ENCODE peak calls at places on chromosomes 11 and 22, in five cellular contexts. T, V, D, N and W are unnamed samples.

GRCh38 chr11:34356576-34356917 is 1.3 kb downstream of the ABTB2 start:
- DNase-seq in N (peak; percentile 62), V (no peak), T (no peak), D (no peak), W (peak; percentile 88)

GRCh38 chr11:59802639-59803176 is 7.9 kb downstream of the MRPL16 start:
- DNase-seq in D (no peak), V (no peak), N (peak; percentile 58), T (no peak), W (no peak)

GRCh38 chr22:37999640-38000272 is 15.4 kb upstream of the SOX10 start:
- DNase-seq in T (no peak), D (no peak), V (no peak), N (no peak), W (no peak)

GRCh38 chr11:102494216-102494615 is 36.3 kb downstream of the MMP7 start:
- DNase-seq in T (peak; percentile 43), V (no peak), D (no peak), N (peak; percentile 89), W (no peak)

GRCh38 chr11:118623291-118623655 is 15.9 kb downstream of the PHLDB1 start:
- DNase-seq in N (peak; percentile 32), D (peak; percentile 56), T (no peak), V (no peak), W (no peak)

GRCh38 chr11:57511741-57512430 is 3.6 kb downstream of the SLC43A1 start:
- DNase-seq in N (no peak), D (no peak), T (no peak), V (no peak), W (no peak)

GRCh38 chr22:38125731-38126344 is 15.4 kb upstream of the BAIAP2L2 start:
- DNase-seq in D (no peak), T (no peak), V (no peak), N (no peak), W (no peak)

GRCh38 chr22:31162015-31162765 is 2.2 kb downstream of the RNF185 start:
- DNase-seq in T (no peak), V (no peak), D (no peak), N (no peak), W (no peak)

GRCh38 chr22:45239378-45240136 is 1.1 kb downstream of the KIAA0930 start:
- DNase-seq in N (no peak), V (no peak), D (no peak), T (no peak), W (no peak)

GRCh38 chr11:64766881-64767280 is 7.1 kb upstream of the PYGM start:
- DNase-seq in N (no peak), D (no peak), V (peak; percentile 78), T (no peak), W (no peak)

GRCh38 chr22:50722048-50722701 is 15.8 kb upstream of the ACR start:
- DNase-seq in N (no peak), V (peak; percentile 81), T (no peak), D (no peak), W (no peak)

GRCh38 chr11:130894322-130895025 is 21.8 kb downstream of the SNX19 start:
- DNase-seq in T (peak; percentile 75), D (peak; percentile 71), N (peak; percentile 66), V (no peak), W (no peak)

GRCh38 chr22:26887456-26887855 is 230.1 kb downstream of the MIAT start:
- DNase-seq in T (no peak), N (peak; percentile 47), D (no peak), V (no peak), W (peak; percentile 70)

GRCh38 chr22:23263651-23264555 is 83.6 kb downstream of the BCR start:
- DNase-seq in D (no peak), V (no peak), T (peak; percentile 59), N (no peak), W (no peak)

GRCh38 chr11:73245461-73245860 is 26.7 kb upstream of the P2RY6 start:
- DNase-seq in V (no peak), T (no peak), D (peak; percentile 1), N (no peak), W (no peak)

GRCh38 chr22:31625661-31626426 is 36.2 kb downstream of the PISD start:
- DNase-seq in T (peak; percentile 62), N (no peak), V (peak; percentile 87), D (peak; percentile 60), W (no peak)

GRCh38 chr11:132028380-132029240 is 658.2 kb downstream of the NTM start:
- DNase-seq in D (no peak), V (no peak), T (peak; percentile 28), N (peak; percentile 29), W (peak; percentile 17)

GRCh38 chr11:76628408-76628947 is 42.1 kb downstream of the LRRC32 start:
- DNase-seq in N (no peak), D (no peak), V (peak; percentile 44), T (no peak), W (no peak)

GRCh38 chr11:87589082-87589481 is 551.3 kb downstream of the TMEM135 start:
- DNase-seq in V (peak; percentile 6), D (no peak), T (no peak), N (no peak), W (no peak)

GRCh38 chr11:58067685-58068084 is 36.9 kb downstream of the OR6Q1 start:
- DNase-seq in N (no peak), V (no peak), D (no peak), T (no peak), W (peak; percentile 89)

GRCh38 chr11:65381721-65382035 is 768 bp downstream of the SLC25A45 start:
- DNase-seq in N (no peak), T (no peak), V (no peak), D (no peak), W (no peak)

GRCh38 chr11:44497995-44498394 is 67.5 kb upstream of the CD82 start:
- DNase-seq in T (no peak), D (no peak), N (no peak), V (no peak), W (no peak)

GRCh38 chr11:113341388-113342165 is 27.2 kb downstream of the TTC12 start:
- DNase-seq in T (no peak), V (peak; percentile 14), N (no peak), D (no peak), W (peak; percentile 45)

GRCh38 chr11:94325681-94326080 is 21.3 kb downstream of the IZUMO1R start:
- DNase-seq in N (peak; percentile 50), V (no peak), T (peak; percentile 31), D (no peak), W (no peak)

GRCh38 chr11:66680966-66681645 is 3.4 kb upstream of the RBM4B start:
- DNase-seq in V (no peak), N (no peak), D (no peak), T (no peak), W (no peak)

GRCh38 chr11:66676931-66677598 is 622 bp downstream of the RBM4B start:
- DNase-seq in V (no peak), T (no peak), N (no peak), D (no peak), W (no peak)

GRCh38 chr11:66674964-66675602 is 2.6 kb downstream of the RBM4B start:
- DNase-seq in V (no peak), N (no peak), D (no peak), T (no peak), W (no peak)

GRCh38 chr11:66676279-66676919 is 1.3 kb downstream of the RBM4B start:
- DNase-seq in N (no peak), D (no peak), T (no peak), V (no peak), W (no peak)

DNA sequence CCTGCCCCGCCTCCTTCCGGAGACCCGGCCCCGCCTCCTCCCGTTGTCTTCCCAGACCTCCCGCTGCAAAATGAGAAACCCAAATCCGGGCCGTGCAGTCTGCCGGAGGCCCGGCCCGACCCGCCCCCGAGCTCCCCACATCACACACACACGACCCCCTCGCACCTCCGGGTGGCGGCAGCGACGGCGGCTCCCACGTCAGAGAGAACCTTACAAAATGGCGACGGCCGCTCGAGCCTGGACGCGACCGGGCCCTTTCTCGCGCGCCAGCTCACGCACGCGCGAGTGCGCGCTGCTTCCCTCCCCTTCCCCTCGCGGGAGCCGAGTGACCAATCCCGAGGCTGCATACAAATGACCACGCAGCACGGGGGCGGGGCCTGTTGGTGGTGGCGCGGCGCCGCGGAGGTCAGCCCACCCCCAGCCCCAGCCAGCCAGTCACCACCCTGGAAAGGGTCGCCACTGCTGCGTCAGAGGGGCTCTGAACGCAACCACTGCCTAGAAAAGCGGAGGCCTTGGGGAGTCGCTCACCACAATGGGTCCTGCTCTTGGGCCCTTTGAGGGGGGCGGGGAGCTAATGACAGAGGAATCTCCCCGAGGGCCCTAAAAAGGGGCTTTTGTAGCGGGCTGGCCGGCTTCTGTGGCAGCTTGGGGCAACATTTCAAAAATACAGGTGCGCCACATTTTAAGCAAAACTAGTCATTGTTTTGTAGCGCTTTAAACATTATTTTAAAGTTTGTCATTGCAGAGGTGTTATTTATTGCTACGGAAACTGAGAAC is at the start of gene RBM4B:
- DNase-seq in D (peak; percentile 96), V (peak; percentile 99), T (peak; percentile 98), N (peak; percentile 97), W (peak; percentile 99)
- TF ChIP-seq EP300 in D (peak; percentile 33), V (no peak), T (no peak), N (no peak), W (no peak)

GRCh38 chr11:111336062-111336461 is 37.7 kb downstream of the POU2AF3 start:
- DNase-seq in T (no peak), D (no peak), V (no peak), N (no peak), W (no peak)
- TF ChIP-seq EP300 in T (no peak), D (no peak), V (no peak), N (no peak), W (no peak)

GRCh38 chr22:21104126-21104691 is 58.5 kb downstream of the LRRC74B start:
- DNase-seq in N (no peak), T (no peak), D (no peak), V (no peak), W (no peak)

GRCh38 chr22:21102659-21103267 is 57.0 kb downstream of the LRRC74B start:
- DNase-seq in T (peak; percentile 68), D (peak; percentile 61), V (peak; percentile 82), N (peak; percentile 82), W (peak; percentile 94)

GRCh38 chr22:21103633-21104032 is 57.9 kb downstream of the LRRC74B start:
- DNase-seq in D (no peak), N (no peak), V (peak; percentile 43), T (no peak), W (no peak)

GRCh38 chr22:21100149-21101032 is 54.6 kb downstream of the LRRC74B start:
- DNase-seq in V (no peak), N (no peak), T (no peak), D (no peak), W (no peak)

DNA sequence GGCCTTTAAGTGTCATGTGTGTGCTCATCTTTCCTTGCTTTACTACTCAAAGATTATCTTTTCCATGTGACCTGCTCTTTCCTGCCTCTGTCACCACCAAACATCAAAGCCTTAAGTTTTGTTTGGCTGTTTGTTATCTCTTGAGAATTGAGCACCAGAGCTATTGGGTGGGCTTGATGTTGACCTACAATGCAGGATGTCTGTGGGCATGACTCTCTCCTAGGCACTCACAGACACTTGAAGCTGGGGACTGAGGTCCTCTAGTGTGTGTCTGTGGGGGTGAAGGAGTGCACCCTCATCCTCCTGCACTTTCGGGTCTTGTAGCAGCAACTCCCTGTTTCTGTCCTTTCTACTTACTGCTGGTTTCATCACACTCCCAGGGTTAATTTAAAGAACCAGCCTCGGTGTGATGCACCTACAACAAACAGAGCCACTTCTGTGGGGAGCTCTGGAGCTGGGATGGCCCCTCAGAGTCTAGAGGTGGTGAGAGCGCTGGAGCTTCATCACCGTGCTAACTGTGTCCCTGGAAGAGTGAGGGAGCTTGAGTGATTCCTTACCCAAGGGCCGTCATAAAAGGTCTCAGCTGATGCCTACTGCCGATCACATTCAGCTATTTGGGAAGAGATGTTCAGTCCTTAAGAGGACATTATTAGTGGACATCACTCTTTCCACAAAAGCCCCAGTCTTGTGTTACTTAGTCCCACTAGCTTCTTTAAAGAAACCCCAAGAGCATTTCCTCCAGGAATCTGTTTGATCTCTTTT is 56.3 kb downstream of the LRRC74B start:
- DNase-seq in D (no peak), N (no peak), V (no peak), T (no peak), W (no peak)
- TF ChIP-seq EP300 in D (no peak), N (no peak), V (no peak), T (no peak), W (no peak)

GRCh38 chr22:36419177-36419911 is 31.6 kb upstream of the MYH9 start:
- DNase-seq in V (no peak), T (no peak), D (peak; percentile 70), N (no peak), W (no peak)
- TF ChIP-seq EP300 in V (no peak), T (no peak), D (no peak), N (no peak), W (no peak)